ENCODE peak calls at places on chromosome 15, in seven cellular contexts. One of them, this sample, is unnamed.

GRCh38 chr15:64895285-64896065 is 16.2 kb upstream of the ANKDD1A start:
- DNase-seq in tibial nerve: no peak
- DNase-seq in OCI-LY7: peak; percentile 82
- DNase-seq in psoas muscle: peak; percentile 32
- DNase-seq in fibroblast of the aortic adventitia: peak; percentile 58
- DNase-seq in left ventricle myocardium inferior: no peak
- DNase-seq in Calu3: no peak
- DNase-seq in this sample: no peak

GRCh38 chr15:35195031-35195430 is 109.9 kb upstream of the NANOGP8 start:
- DNase-seq in tibial nerve: no peak
- DNase-seq in OCI-LY7: no peak
- DNase-seq in psoas muscle: no peak
- DNase-seq in fibroblast of the aortic adventitia: no peak
- DNase-seq in left ventricle myocardium inferior: no peak
- DNase-seq in Calu3: no peak
- DNase-seq in this sample: no peak

GRCh38 chr15:69002783-69003182 is 11.7 kb upstream of the NOX5 start:
- DNase-seq in tibial nerve: no peak
- DNase-seq in OCI-LY7: no peak
- DNase-seq in psoas muscle: no peak
- DNase-seq in fibroblast of the aortic adventitia: no peak
- DNase-seq in left ventricle myocardium inferior: no peak
- DNase-seq in Calu3: no peak
- DNase-seq in this sample: no peak

GRCh38 chr15:34896183-34896582 is 73.4 kb downstream of the AQR start:
- DNase-seq in tibial nerve: no peak
- DNase-seq in OCI-LY7: no peak
- DNase-seq in psoas muscle: no peak
- DNase-seq in fibroblast of the aortic adventitia: no peak
- DNase-seq in left ventricle myocardium inferior: no peak
- DNase-seq in Calu3: no peak
- DNase-seq in this sample: no peak

GRCh38 chr15:48466825-48467224 is 135.6 kb downstream of the DUT start:
- DNase-seq in tibial nerve: no peak
- DNase-seq in OCI-LY7: no peak
- DNase-seq in psoas muscle: no peak
- DNase-seq in fibroblast of the aortic adventitia: no peak
- DNase-seq in left ventricle myocardium inferior: no peak
- DNase-seq in Calu3: no peak
- DNase-seq in this sample: no peak

GRCh38 chr15:89539027-89539426 is 36.2 kb upstream of the TICRR start:
- DNase-seq in tibial nerve: no peak
- DNase-seq in OCI-LY7: no peak
- DNase-seq in psoas muscle: no peak
- DNase-seq in fibroblast of the aortic adventitia: no peak
- DNase-seq in left ventricle myocardium inferior: no peak
- DNase-seq in Calu3: no peak
- DNase-seq in this sample: no peak

GRCh38 chr15:87748483-87748882 is 508.1 kb downstream of the NTRK3 start:
- DNase-seq in tibial nerve: no peak
- DNase-seq in OCI-LY7: no peak
- DNase-seq in psoas muscle: no peak
- DNase-seq in fibroblast of the aortic adventitia: no peak
- DNase-seq in left ventricle myocardium inferior: no peak
- DNase-seq in Calu3: no peak
- DNase-seq in this sample: no peak

GRCh38 chr15:35888815-35889214 is 342.9 kb upstream of the DPH6 start:
- DNase-seq in tibial nerve: no peak
- DNase-seq in OCI-LY7: no peak
- DNase-seq in psoas muscle: no peak
- DNase-seq in fibroblast of the aortic adventitia: peak; percentile 2
- DNase-seq in left ventricle myocardium inferior: no peak
- DNase-seq in Calu3: no peak
- DNase-seq in this sample: no peak

GRCh38 chr15:90588427-90588826 is 58.7 kb downstream of the CRTC3 start:
- DNase-seq in tibial nerve: no peak
- DNase-seq in OCI-LY7: no peak
- DNase-seq in psoas muscle: no peak
- DNase-seq in fibroblast of the aortic adventitia: no peak
- DNase-seq in left ventricle myocardium inferior: no peak
- DNase-seq in Calu3: no peak
- DNase-seq in this sample: no peak

GRCh38 chr15:48555244-48555804 is 90.2 kb downstream of the FBN1 start:
- DNase-seq in tibial nerve: no peak
- DNase-seq in OCI-LY7: no peak
- DNase-seq in psoas muscle: no peak
- DNase-seq in fibroblast of the aortic adventitia: peak; percentile 72
- DNase-seq in left ventricle myocardium inferior: no peak
- DNase-seq in Calu3: no peak
- DNase-seq in this sample: no peak

GRCh38 chr15:99291643-99292042 is 40.4 kb downstream of the LRRC28 start:
- DNase-seq in tibial nerve: no peak
- DNase-seq in OCI-LY7: no peak
- DNase-seq in psoas muscle: no peak
- DNase-seq in fibroblast of the aortic adventitia: no peak
- DNase-seq in left ventricle myocardium inferior: no peak
- DNase-seq in Calu3: no peak
- DNase-seq in this sample: no peak

GRCh38 chr15:32979710-32980109 is 214.8 kb downstream of the FMN1 start:
- DNase-seq in tibial nerve: no peak
- DNase-seq in OCI-LY7: no peak
- DNase-seq in psoas muscle: no peak
- DNase-seq in fibroblast of the aortic adventitia: peak; percentile 93
- DNase-seq in left ventricle myocardium inferior: no peak
- DNase-seq in Calu3: no peak
- DNase-seq in this sample: no peak

GRCh38 chr15:40937762-40938529 is 8.8 kb downstream of the DLL4 start:
- DNase-seq in tibial nerve: no peak
- DNase-seq in OCI-LY7: no peak
- DNase-seq in psoas muscle: no peak
- DNase-seq in fibroblast of the aortic adventitia: no peak
- DNase-seq in left ventricle myocardium inferior: no peak
- DNase-seq in Calu3: peak; percentile 60
- DNase-seq in this sample: no peak
- TF ChIP-seq CTCF in tibial nerve: no peak
- TF ChIP-seq CTCF in OCI-LY7: peak; percentile 45
- TF ChIP-seq CTCF in psoas muscle: peak; percentile 42
- TF ChIP-seq CTCF in fibroblast of the aortic adventitia: no peak
- TF ChIP-seq CTCF in left ventricle myocardium inferior: peak; percentile 45
- TF ChIP-seq CTCF in Calu3: peak; percentile 21
- TF ChIP-seq CTCF in this sample: no peak

GRCh38 chr15:83998486-83998885 is 237.1 kb upstream of the GOLGA6L4 start:
- DNase-seq in tibial nerve: no peak
- DNase-seq in OCI-LY7: no peak
- DNase-seq in psoas muscle: no peak
- DNase-seq in fibroblast of the aortic adventitia: no peak
- DNase-seq in left ventricle myocardium inferior: no peak
- DNase-seq in Calu3: no peak
- DNase-seq in this sample: no peak

GRCh38 chr15:83999396-84000120 is 236.0 kb upstream of the GOLGA6L4 start:
- DNase-seq in tibial nerve: no peak
- DNase-seq in OCI-LY7: no peak
- DNase-seq in psoas muscle: no peak
- DNase-seq in fibroblast of the aortic adventitia: no peak
- DNase-seq in left ventricle myocardium inferior: no peak
- DNase-seq in Calu3: peak; percentile 27
- DNase-seq in this sample: no peak

GRCh38 chr15:83992356-83993031 is 243.1 kb upstream of the GOLGA6L4 start:
- DNase-seq in tibial nerve: no peak
- DNase-seq in OCI-LY7: no peak
- DNase-seq in psoas muscle: no peak
- DNase-seq in fibroblast of the aortic adventitia: no peak
- DNase-seq in left ventricle myocardium inferior: no peak
- DNase-seq in Calu3: no peak
- DNase-seq in this sample: no peak

GRCh38 chr15:83991163-83991562 is 244.4 kb upstream of the GOLGA6L4 start:
- DNase-seq in tibial nerve: no peak
- DNase-seq in OCI-LY7: no peak
- DNase-seq in psoas muscle: no peak
- DNase-seq in fibroblast of the aortic adventitia: no peak
- DNase-seq in left ventricle myocardium inferior: no peak
- DNase-seq in Calu3: no peak
- DNase-seq in this sample: no peak

GRCh38 chr15:83993591-83993990 is 242.0 kb upstream of the GOLGA6L4 start:
- DNase-seq in tibial nerve: no peak
- DNase-seq in OCI-LY7: peak; percentile 12
- DNase-seq in psoas muscle: no peak
- DNase-seq in fibroblast of the aortic adventitia: peak; percentile 2
- DNase-seq in left ventricle myocardium inferior: no peak
- DNase-seq in Calu3: no peak
- DNase-seq in this sample: no peak
- TF ChIP-seq CTCF in tibial nerve: no peak
- TF ChIP-seq CTCF in OCI-LY7: peak; percentile 57
- TF ChIP-seq CTCF in psoas muscle: no peak
- TF ChIP-seq CTCF in fibroblast of the aortic adventitia: no peak
- TF ChIP-seq CTCF in left ventricle myocardium inferior: no peak
- TF ChIP-seq CTCF in Calu3: no peak
- TF ChIP-seq CTCF in this sample: no peak

GRCh38 chr15:70030851-70031645 is 66.7 kb downstream of the TLE3 start:
- DNase-seq in tibial nerve: no peak
- DNase-seq in OCI-LY7: no peak
- DNase-seq in psoas muscle: no peak
- DNase-seq in fibroblast of the aortic adventitia: no peak
- DNase-seq in left ventricle myocardium inferior: no peak
- DNase-seq in Calu3: no peak
- DNase-seq in this sample: peak; percentile 68
- TF ChIP-seq CTCF in tibial nerve: no peak
- TF ChIP-seq CTCF in OCI-LY7: no peak
- TF ChIP-seq CTCF in psoas muscle: no peak
- TF ChIP-seq CTCF in fibroblast of the aortic adventitia: no peak
- TF ChIP-seq CTCF in left ventricle myocardium inferior: no peak
- TF ChIP-seq CTCF in Calu3: no peak
- TF ChIP-seq CTCF in this sample: no peak

GRCh38 chr15:55514414-55514850 is 6.4 kb upstream of the DNAAF4 start:
- DNase-seq in tibial nerve: no peak
- DNase-seq in OCI-LY7: no peak
- DNase-seq in psoas muscle: no peak
- DNase-seq in fibroblast of the aortic adventitia: no peak
- DNase-seq in left ventricle myocardium inferior: no peak
- DNase-seq in Calu3: no peak
- DNase-seq in this sample: no peak

GRCh38 chr15:55518009-55518408 is 10.0 kb upstream of the DNAAF4 start:
- DNase-seq in tibial nerve: no peak
- DNase-seq in OCI-LY7: no peak
- DNase-seq in psoas muscle: no peak
- DNase-seq in fibroblast of the aortic adventitia: no peak
- DNase-seq in left ventricle myocardium inferior: no peak
- DNase-seq in Calu3: no peak
- DNase-seq in this sample: no peak

GRCh38 chr15:55522741-55523450 is 14.9 kb upstream of the DNAAF4 start:
- DNase-seq in tibial nerve: no peak
- DNase-seq in OCI-LY7: no peak
- DNase-seq in psoas muscle: no peak
- DNase-seq in fibroblast of the aortic adventitia: no peak
- DNase-seq in left ventricle myocardium inferior: no peak
- DNase-seq in Calu3: no peak
- DNase-seq in this sample: no peak

GRCh38 chr15:55515991-55516776 is 8.2 kb upstream of the DNAAF4 start:
- DNase-seq in tibial nerve: no peak
- DNase-seq in OCI-LY7: no peak
- DNase-seq in psoas muscle: no peak
- DNase-seq in fibroblast of the aortic adventitia: no peak
- DNase-seq in left ventricle myocardium inferior: no peak
- DNase-seq in Calu3: no peak
- DNase-seq in this sample: no peak

DNA sequence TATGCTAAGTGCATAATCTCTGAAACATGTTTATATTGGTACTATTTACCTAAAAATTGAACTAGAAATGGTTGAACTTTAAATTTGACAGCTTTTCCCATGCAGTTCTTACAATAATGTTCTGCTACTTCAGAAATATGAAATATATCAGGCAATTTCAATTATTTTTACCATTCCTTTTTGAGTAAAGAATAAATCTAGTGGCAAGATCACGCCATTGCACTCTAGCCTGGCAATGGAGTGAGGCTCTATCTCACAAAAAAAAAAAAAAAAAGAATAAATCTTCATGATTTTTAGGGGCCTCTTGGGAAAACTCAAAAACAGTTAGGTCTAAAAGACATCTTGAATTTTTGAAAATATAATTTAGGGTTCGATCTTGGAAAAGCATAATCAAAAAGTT is 10.6 kb upstream of the DNAAF4 start:
- DNase-seq in tibial nerve: no peak
- DNase-seq in OCI-LY7: no peak
- DNase-seq in psoas muscle: no peak
- DNase-seq in fibroblast of the aortic adventitia: peak; percentile 4
- DNase-seq in left ventricle myocardium inferior: no peak
- DNase-seq in Calu3: no peak
- DNase-seq in this sample: no peak
- TF ChIP-seq CTCF in tibial nerve: no peak
- TF ChIP-seq CTCF in OCI-LY7: peak; percentile 47
- TF ChIP-seq CTCF in psoas muscle: peak; percentile 5
- TF ChIP-seq CTCF in fibroblast of the aortic adventitia: peak; percentile 58
- TF ChIP-seq CTCF in left ventricle myocardium inferior: no peak
- TF ChIP-seq CTCF in Calu3: no peak
- TF ChIP-seq CTCF in this sample: no peak

DNA sequence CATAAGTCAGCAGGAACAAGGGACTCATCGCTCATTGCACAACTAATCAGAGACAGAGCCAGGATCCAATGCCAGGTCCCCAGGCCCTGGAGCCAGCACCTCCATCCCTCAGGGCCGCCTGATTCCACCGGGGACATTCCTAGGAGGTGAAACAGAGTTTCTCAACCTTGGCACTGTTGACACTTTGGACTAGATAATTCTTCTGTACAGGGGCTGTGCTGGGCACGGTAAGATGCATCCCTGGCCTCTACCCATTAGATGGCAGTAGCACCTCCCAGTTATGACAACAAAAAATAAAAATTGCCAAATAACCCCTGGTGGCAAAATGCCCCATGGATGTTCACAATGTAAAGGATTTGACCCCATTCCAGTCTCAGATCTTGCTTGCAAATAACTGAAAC is 127.7 kb downstream of the MTHFS start:
- DNase-seq in tibial nerve: no peak
- DNase-seq in OCI-LY7: peak; percentile 21
- DNase-seq in psoas muscle: no peak
- DNase-seq in fibroblast of the aortic adventitia: peak; percentile 2
- DNase-seq in left ventricle myocardium inferior: no peak
- DNase-seq in Calu3: peak; percentile 23
- DNase-seq in this sample: no peak
- TF ChIP-seq CTCF in tibial nerve: no peak
- TF ChIP-seq CTCF in OCI-LY7: peak; percentile 77
- TF ChIP-seq CTCF in psoas muscle: peak; percentile 33
- TF ChIP-seq CTCF in fibroblast of the aortic adventitia: peak; percentile 34
- TF ChIP-seq CTCF in left ventricle myocardium inferior: peak; percentile 39
- TF ChIP-seq CTCF in Calu3: peak; percentile 52
- TF ChIP-seq CTCF in this sample: peak; percentile 25

This sample was measured in spleen.